ENCODE peak calls at places on chromosomes 2 and 18, in four cellular contexts. One of them, this sample, is unnamed.

GRCh38 chr2:180443896-180444295 is 436.8 kb upstream of the CWC22 start:
- DNase-seq in epithelial cell of esophagus: peak; percentile 87
- DNase-seq in glutamatergic neuron: no peak
- DNase-seq in AG04450: no peak
- DNase-seq in this sample: no peak

GRCh38 chr2:71291398-71291797 is 40.2 kb upstream of the ZNF638 start:
- DNase-seq in glutamatergic neuron: no peak
- DNase-seq in epithelial cell of esophagus: no peak
- DNase-seq in AG04450: no peak
- DNase-seq in this sample: no peak

GRCh38 chr2:10136187-10136934 is 13.8 kb downstream of the RRM2 start:
- DNase-seq in epithelial cell of esophagus: no peak
- DNase-seq in glutamatergic neuron: no peak
- DNase-seq in AG04450: no peak
- DNase-seq in this sample: no peak

GRCh38 chr2:240997141-240997855 is 1.1 kb upstream of the SNED1 start:
- DNase-seq in glutamatergic neuron: no peak
- DNase-seq in epithelial cell of esophagus: no peak
- DNase-seq in AG04450: no peak
- DNase-seq in this sample: no peak

GRCh38 chr2:173931751-173932150 is 33.4 kb downstream of the SP3 start:
- DNase-seq in AG04450: no peak
- DNase-seq in glutamatergic neuron: no peak
- DNase-seq in epithelial cell of esophagus: no peak
- DNase-seq in this sample: no peak

GRCh38 chr2:20641123-20641985 is 9.5 kb downstream of the HS1BP3 start:
- DNase-seq in epithelial cell of esophagus: peak; percentile 89
- DNase-seq in glutamatergic neuron: no peak
- DNase-seq in AG04450: no peak
- DNase-seq in this sample: no peak

GRCh38 chr2:127161176-127162136 is 54.5 kb upstream of the BIN1 start:
- DNase-seq in epithelial cell of esophagus: peak; percentile 58
- DNase-seq in glutamatergic neuron: no peak
- DNase-seq in AG04450: no peak
- DNase-seq in this sample: no peak

GRCh38 chr2:170820647-170821630 is 4.3 kb downstream of the GAD1 start:
- DNase-seq in glutamatergic neuron: no peak
- DNase-seq in AG04450: no peak
- DNase-seq in epithelial cell of esophagus: no peak
- DNase-seq in this sample: peak; percentile 22

GRCh38 chr2:173307287-173307686 is 47.4 kb upstream of the CDCA7 start:
- DNase-seq in glutamatergic neuron: no peak
- DNase-seq in AG04450: no peak
- DNase-seq in epithelial cell of esophagus: no peak
- DNase-seq in this sample: no peak

GRCh38 chr18:79576686-79577351 is 102.8 kb upstream of the CTDP1 start:
- DNase-seq in glutamatergic neuron: peak; percentile 10
- DNase-seq in epithelial cell of esophagus: no peak
- DNase-seq in AG04450: no peak
- DNase-seq in this sample: no peak

GRCh38 chr2:113977660-113978523 is 88.0 kb downstream of the ACTR3 start:
- DNase-seq in glutamatergic neuron: no peak
- DNase-seq in AG04450: peak; percentile 20
- DNase-seq in epithelial cell of esophagus: peak; percentile 45
- DNase-seq in this sample: no peak
- TF ChIP-seq CTCF in glutamatergic neuron: no peak
- TF ChIP-seq CTCF in AG04450: peak; percentile 49
- TF ChIP-seq CTCF in epithelial cell of esophagus: peak; percentile 19
- TF ChIP-seq CTCF in this sample: no peak

GRCh38 chr2:161063946-161064306 is 96.3 kb upstream of the TANK start:
- DNase-seq in epithelial cell of esophagus: no peak
- DNase-seq in AG04450: no peak
- DNase-seq in glutamatergic neuron: no peak
- DNase-seq in this sample: no peak
- TF ChIP-seq CTCF in epithelial cell of esophagus: no peak
- TF ChIP-seq CTCF in AG04450: no peak
- TF ChIP-seq CTCF in glutamatergic neuron: peak; percentile 43
- TF ChIP-seq CTCF in this sample: no peak

DNA sequence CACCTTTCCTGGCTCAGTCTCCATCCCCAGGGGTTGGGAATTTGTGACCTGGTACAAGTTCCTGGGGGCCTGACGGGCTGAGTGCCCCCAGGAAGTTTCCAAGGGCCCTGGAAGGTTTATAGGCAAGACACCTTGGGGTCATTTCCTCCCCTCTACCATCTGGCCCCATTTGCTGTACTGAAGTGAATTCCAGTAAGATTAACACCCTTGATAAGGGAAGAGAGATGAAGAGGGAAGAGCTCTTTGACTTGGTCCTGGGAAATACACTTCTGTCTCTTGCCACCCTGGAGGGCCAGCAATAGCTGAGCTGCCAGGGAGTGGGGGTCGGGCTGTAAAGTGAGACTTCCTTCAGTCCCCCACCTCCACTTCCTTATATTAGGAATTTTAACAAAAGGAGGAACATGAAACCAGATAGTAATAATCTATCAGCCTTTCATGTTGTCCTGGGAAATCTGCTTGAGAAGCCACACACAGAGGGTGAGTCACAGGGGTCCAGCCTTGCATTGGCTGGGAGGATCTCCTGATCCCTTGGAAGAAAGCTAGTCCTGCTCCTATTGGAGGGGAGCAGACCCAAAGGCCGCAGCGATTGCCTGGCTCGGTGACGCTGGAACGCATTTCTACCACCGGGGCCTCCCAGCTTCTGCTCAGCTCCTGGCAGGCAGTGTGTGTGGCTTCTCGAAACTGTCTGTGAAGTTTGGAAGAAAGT is 87.4 kb downstream of the ACAA2 start:
- DNase-seq in glutamatergic neuron: peak; percentile 26
- DNase-seq in epithelial cell of esophagus: peak; percentile 64
- DNase-seq in AG04450: peak; percentile 94
- DNase-seq in this sample: peak; percentile 61
- TF ChIP-seq CTCF in glutamatergic neuron: no peak
- TF ChIP-seq CTCF in epithelial cell of esophagus: no peak
- TF ChIP-seq CTCF in AG04450: peak; percentile 47
- TF ChIP-seq CTCF in this sample: no peak

GRCh38 chr2:130824492-130825061 is 12.1 kb upstream of the ARHGEF4 start:
- DNase-seq in epithelial cell of esophagus: peak; percentile 99
- DNase-seq in glutamatergic neuron: no peak
- DNase-seq in AG04450: peak; percentile 95
- DNase-seq in this sample: no peak

GRCh38 chr2:130825231-130825971 is 11.3 kb upstream of the ARHGEF4 start:
- DNase-seq in epithelial cell of esophagus: peak; percentile 70
- DNase-seq in AG04450: no peak
- DNase-seq in glutamatergic neuron: no peak
- DNase-seq in this sample: no peak

GRCh38 chr2:130823171-130823885 is 13.4 kb upstream of the ARHGEF4 start:
- DNase-seq in AG04450: no peak
- DNase-seq in glutamatergic neuron: no peak
- DNase-seq in epithelial cell of esophagus: no peak
- DNase-seq in this sample: no peak

GRCh38 chr2:130822766-130823165 is 13.9 kb upstream of the ARHGEF4 start:
- DNase-seq in epithelial cell of esophagus: no peak
- DNase-seq in AG04450: no peak
- DNase-seq in glutamatergic neuron: no peak
- DNase-seq in this sample: no peak

DNA sequence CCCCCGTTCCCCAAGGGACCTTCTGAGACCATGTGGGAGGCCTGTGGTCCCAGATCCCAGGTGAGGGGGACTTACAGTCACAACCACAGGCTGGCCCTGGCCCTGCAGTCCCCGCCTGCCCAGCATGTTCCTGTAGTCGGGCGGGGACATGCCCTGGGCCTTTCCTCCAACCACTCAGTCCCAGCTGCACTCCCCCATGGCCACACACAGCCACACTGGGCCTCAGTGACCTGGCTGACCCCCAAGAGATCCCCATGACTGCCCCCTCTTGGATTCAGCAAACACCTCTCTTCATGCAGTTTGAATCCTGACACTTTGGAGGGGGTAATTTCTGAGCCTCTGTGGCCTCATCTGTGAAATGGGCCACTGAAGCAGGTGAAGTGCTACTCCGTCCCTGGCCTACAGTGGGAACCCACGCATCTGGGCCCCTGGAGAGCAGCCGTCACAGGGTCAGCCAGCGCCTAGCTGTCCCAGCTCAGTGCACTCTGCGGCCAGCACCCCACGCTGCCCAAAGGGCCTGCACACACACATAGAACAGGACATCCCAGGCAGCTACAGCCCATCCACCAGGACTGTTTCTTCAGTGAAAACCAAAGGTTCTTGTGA is 12.7 kb upstream of the ARHGEF4 start:
- DNase-seq in epithelial cell of esophagus: no peak
- DNase-seq in glutamatergic neuron: no peak
- DNase-seq in AG04450: no peak
- DNase-seq in this sample: no peak
- TF ChIP-seq CTCF in epithelial cell of esophagus: no peak
- TF ChIP-seq CTCF in glutamatergic neuron: no peak
- TF ChIP-seq CTCF in AG04450: no peak
- TF ChIP-seq CTCF in this sample: no peak

GRCh38 chr2:102143450-102143985 is 972 bp downstream of the IL1R1 start:
- DNase-seq in epithelial cell of esophagus: no peak
- DNase-seq in AG04450: no peak
- DNase-seq in glutamatergic neuron: no peak
- DNase-seq in this sample: no peak

GRCh38 chr2:102141011-102141914 is 1.3 kb upstream of the IL1R1 start:
- DNase-seq in epithelial cell of esophagus: no peak
- DNase-seq in AG04450: peak; percentile 92
- DNase-seq in glutamatergic neuron: no peak
- DNase-seq in this sample: no peak

GRCh38 chr2:102144128-102144527 is 1.6 kb downstream of the IL1R1 start:
- DNase-seq in AG04450: no peak
- DNase-seq in epithelial cell of esophagus: no peak
- DNase-seq in glutamatergic neuron: no peak
- DNase-seq in this sample: no peak

GRCh38 chr2:102141915-102142828 is at the start of gene IL1R1:
- DNase-seq in epithelial cell of esophagus: peak; percentile 77
- DNase-seq in glutamatergic neuron: peak; percentile 51
- DNase-seq in AG04450: no peak
- DNase-seq in this sample: peak; percentile 62

DNA sequence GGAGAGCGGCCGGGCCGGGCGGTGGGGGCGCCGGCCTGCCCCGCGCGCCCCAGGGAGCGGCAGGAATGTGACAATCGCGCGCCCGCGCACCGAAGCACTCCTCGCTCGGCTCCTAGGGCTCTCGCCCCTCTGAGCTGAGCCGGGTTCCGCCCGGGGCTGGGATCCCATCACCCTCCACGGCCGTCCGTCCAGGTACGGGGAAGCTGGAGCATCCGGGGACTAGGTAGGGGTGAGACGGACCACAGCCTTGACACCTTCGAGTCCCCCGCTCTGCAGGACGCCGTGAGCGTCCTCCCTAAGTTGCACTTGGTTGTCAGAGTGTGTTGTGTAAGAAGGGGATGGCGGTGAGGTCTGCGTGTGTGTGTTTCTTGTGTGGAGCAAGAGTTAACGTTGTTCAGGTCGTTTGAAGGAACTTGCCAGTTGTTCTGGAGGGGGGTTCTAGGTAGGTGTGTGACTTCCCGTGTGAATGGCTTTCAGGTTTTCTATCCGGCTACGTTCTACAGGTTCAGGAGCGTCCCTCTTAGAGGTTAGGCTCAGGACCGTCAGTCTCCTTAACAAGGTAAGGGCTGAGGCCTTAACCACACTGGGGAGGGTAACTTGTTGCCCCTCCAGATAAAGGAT is 393 bp downstream of the IL1R1 start:
- DNase-seq in AG04450: no peak
- DNase-seq in epithelial cell of esophagus: peak; percentile 47
- DNase-seq in glutamatergic neuron: no peak
- DNase-seq in this sample: peak; percentile 53
- TF ChIP-seq CTCF in AG04450: no peak
- TF ChIP-seq CTCF in epithelial cell of esophagus: no peak
- TF ChIP-seq CTCF in glutamatergic neuron: no peak
- TF ChIP-seq CTCF in this sample: no peak

GRCh38 chr2:156110890-156111289 is 221.6 kb downstream of the NR4A2 start:
- DNase-seq in glutamatergic neuron: peak; percentile 36
- DNase-seq in epithelial cell of esophagus: peak; percentile 56
- DNase-seq in AG04450: no peak
- DNase-seq in this sample: peak; percentile 68
- TF ChIP-seq CTCF in glutamatergic neuron: no peak
- TF ChIP-seq CTCF in epithelial cell of esophagus: peak; percentile 44
- TF ChIP-seq CTCF in AG04450: no peak
- TF ChIP-seq CTCF in this sample: no peak

This sample was measured in WTC11.